ENCODE peak calls at places on chromosomes 5 and 9, in ten cellular contexts. X, P, T, O, W, C, R, B, E and A are unnamed samples.
A peak's percentile ranks its signal among the peaks of the same experiment; 100 is the strongest.

GRCh38 chr9:30536494-30536893 is 1847.9 kb upstream of the ACO1 start:
- DNase-seq in X (no peak), P (no peak), T (no peak), O (no peak), W (no peak), C (no peak), R (no peak), B (no peak), E (no peak), A (no peak)

GRCh38 chr9:76321185-76321828 is 72.9 kb downstream of the RFK start:
- DNase-seq in X (no peak), P (no peak), T (no peak), O (no peak), W (no peak), C (peak; percentile 66), R (no peak), B (no peak), E (peak; percentile 86), A (no peak)

GRCh38 chr9:110278080-110278707 is 21.9 kb upstream of the TXN start:
- DNase-seq in X (peak; percentile 61), P (no peak), T (no peak), O (no peak), W (no peak), C (no peak), R (no peak), B (no peak), E (peak; percentile 61), A (no peak)

GRCh38 chr9:87148391-87149237 is 201.3 kb upstream of the GAS1 start:
- DNase-seq in X (no peak), P (peak; percentile 88), T (peak; percentile 94), O (no peak), W (no peak), C (peak; percentile 91), R (peak; percentile 92), B (no peak), E (no peak), A (peak; percentile 76)

GRCh38 chr5:9540791-9541190 is 5.1 kb downstream of the SEMA5A start:
- DNase-seq in X (no peak), P (no peak), T (no peak), O (no peak), W (no peak), C (peak; percentile 83), R (no peak), B (no peak), E (no peak), A (no peak)

GRCh38 chr5:9523090-9523813 is 22.6 kb downstream of the SEMA5A start:
- DNase-seq in X (no peak), P (no peak), T (no peak), O (no peak), W (no peak), C (peak; percentile 58), R (no peak), B (no peak), E (peak; percentile 79), A (no peak)

GRCh38 chr5:41968153-41968723 is 43.2 kb downstream of the FBXO4 start:
- DNase-seq in X (no peak), P (no peak), T (no peak), O (no peak), W (no peak), C (no peak), R (no peak), B (no peak), E (peak; percentile 30), A (no peak)

GRCh38 chr5:24385070-24385469 is 259.7 kb downstream of the CDH10 start:
- DNase-seq in X (no peak), P (no peak), T (no peak), O (no peak), W (no peak), C (no peak), R (no peak), B (no peak), E (no peak), A (no peak)

GRCh38 chr5:132103969-132104391 is 30.4 kb downstream of the CSF2 start:
- DNase-seq in X (no peak), P (no peak), T (no peak), O (no peak), W (no peak), C (no peak), R (no peak), B (no peak), E (no peak), A (no peak)

GRCh38 chr5:154793599-154794524 is 38.7 kb downstream of the LARP1 start:
- DNase-seq in X (no peak), P (no peak), T (no peak), O (no peak), W (no peak), C (no peak), R (no peak), B (no peak), E (no peak), A (no peak)

GRCh38 chr5:89471556-89471955 is 588.6 kb upstream of the MEF2C start:
- DNase-seq in X (no peak), P (no peak), T (no peak), O (no peak), W (no peak), C (peak; percentile 57), R (no peak), B (no peak), E (no peak), A (no peak)

GRCh38 chr9:135247174-135247930 is 159.9 kb downstream of the OLFM1 start:
- DNase-seq in X (no peak), P (peak; percentile 10), T (peak; percentile 26), O (no peak), W (no peak), C (no peak), R (peak; percentile 8), B (no peak), E (no peak), A (peak; percentile 4)

GRCh38 chr9:132582786-132583583 is 579 bp downstream of the BARHL1 start:
- DNase-seq in X (no peak), P (no peak), T (no peak), O (no peak), W (no peak), C (no peak), R (no peak), B (no peak), E (peak; percentile 12), A (no peak)

DNA sequence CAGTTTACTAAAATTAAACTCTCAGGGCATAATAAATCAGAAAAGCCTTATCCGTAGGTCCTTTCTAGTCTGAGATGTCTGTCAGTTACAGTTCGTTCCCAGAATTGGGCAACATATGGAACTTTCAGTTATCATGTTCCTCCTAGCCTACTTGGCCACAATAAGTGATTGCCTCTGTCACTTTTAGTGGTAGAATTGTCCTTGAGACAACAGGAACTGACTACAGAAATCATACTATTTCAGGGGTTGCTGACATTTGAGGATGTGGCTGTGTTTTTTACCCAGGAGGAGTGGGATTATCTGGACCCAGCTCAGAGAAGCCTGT is 952 bp downstream of the ZNF189 start:
- DNase-seq in X (no peak), P (no peak), T (no peak), O (no peak), W (no peak), C (no peak), R (no peak), B (no peak), E (no peak), A (no peak)
- H3K9me3 ChIP-seq in X (peaks cover 4% of the 10 kb centered on the region), P (peaks cover 6% of the 10 kb centered on the region), T (peaks cover 4% of the 10 kb centered on the region), O (no peaks in the 10 kb centered on the region), W (peaks cover 12% of the 10 kb centered on the region), C (peaks cover 17% of the 10 kb centered on the region), R (no peaks in the 10 kb centered on the region), B (no peaks in the 10 kb centered on the region), E (peaks cover 24% of the 10 kb centered on the region), A (no peaks in the 10 kb centered on the region)

DNA sequence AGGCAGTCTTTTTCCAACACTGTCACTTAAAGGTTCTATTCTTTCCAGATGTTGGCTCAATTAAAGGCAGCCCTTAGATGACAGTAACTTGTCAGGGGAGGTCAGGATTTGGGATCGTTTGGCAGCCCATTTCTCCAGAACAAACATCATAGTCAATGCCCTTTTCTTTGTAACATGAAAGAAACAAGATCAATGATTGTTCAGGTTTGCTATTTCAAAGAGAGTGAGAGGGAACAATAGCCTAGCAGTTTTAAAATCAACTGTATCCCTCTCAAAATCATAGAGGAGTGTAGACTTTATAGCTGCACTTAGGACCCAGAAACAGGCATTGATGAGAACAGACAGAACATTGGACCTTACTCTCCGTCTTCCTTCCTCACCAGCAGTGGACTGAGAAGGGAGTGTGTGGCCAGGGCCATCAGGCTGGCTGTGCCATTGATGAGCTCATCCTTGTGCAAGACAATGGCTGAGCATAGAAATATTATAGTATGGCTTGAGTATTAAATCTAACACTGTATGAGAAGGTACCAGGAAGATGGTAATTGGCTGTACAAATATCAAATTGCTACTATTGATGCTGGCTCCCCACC is 130.0 kb downstream of the PIP5K1B start:
- DNase-seq in X (no peak), P (no peak), T (no peak), O (no peak), W (no peak), C (no peak), R (no peak), B (no peak), E (no peak), A (no peak)
- H3K9me3 ChIP-seq in X (no peaks in the 10 kb centered on the region), P (no peaks in the 10 kb centered on the region), T (no peaks in the 10 kb centered on the region), O (no peaks in the 10 kb centered on the region), W (no peaks in the 10 kb centered on the region), C (no peaks in the 10 kb centered on the region), R (no peaks in the 10 kb centered on the region), B (no peaks in the 10 kb centered on the region), E (no peaks in the 10 kb centered on the region), A (no peaks in the 10 kb centered on the region)

DNA sequence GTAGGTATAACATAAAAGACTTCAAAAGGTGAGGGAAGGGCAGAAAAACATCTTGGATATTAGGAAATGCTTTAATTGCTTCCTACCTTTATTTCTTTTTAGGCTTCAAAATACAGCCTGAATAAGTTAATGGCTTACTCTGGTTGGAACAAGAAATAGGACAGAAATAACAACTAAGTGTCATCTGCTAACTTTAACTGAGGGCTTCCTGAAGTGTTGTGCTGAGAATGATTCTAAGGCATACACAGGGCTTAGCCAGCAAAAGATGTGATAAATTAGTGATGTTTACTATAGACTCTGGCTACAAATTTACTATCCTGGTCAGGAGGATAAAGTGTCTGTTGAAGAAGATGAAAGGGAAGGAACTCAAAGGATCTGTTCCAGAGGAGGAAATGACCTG is 34.2 kb downstream of the ABHD17B start:
- DNase-seq in X (no peak), P (no peak), T (no peak), O (no peak), W (no peak), C (no peak), R (no peak), B (no peak), E (no peak), A (no peak)
- H3K9me3 ChIP-seq in X (peaks cover 15% of the 10 kb centered on the region), P (peaks cover 8% of the 10 kb centered on the region), T (peaks cover 1% of the 10 kb centered on the region), O (no peaks in the 10 kb centered on the region), W (peaks cover 29% of the 10 kb centered on the region), C (peaks cover 39% of the 10 kb centered on the region), R (no peaks in the 10 kb centered on the region), B (peaks cover 10% of the 10 kb centered on the region), E (peaks cover 41% of the 10 kb centered on the region), A (no peaks in the 10 kb centered on the region)

GRCh38 chr9:113927277-113927676 is 51.2 kb downstream of the ZNF618 start:
- DNase-seq in X (no peak), P (no peak), T (no peak), O (no peak), W (no peak), C (no peak), R (no peak), B (no peak), E (no peak), A (no peak)
- H3K9me3 ChIP-seq in X (no peaks in the 10 kb centered on the region), P (peaks cover 24% of the 10 kb centered on the region), T (no peaks in the 10 kb centered on the region), O (peaks cover 3% of the 10 kb centered on the region), W (peaks cover 2% of the 10 kb centered on the region), C (peaks cover 28% of the 10 kb centered on the region), R (no peaks in the 10 kb centered on the region), B (no peaks in the 10 kb centered on the region), E (no peaks in the 10 kb centered on the region), A (peaks cover 8% of the 10 kb centered on the region)

GRCh38 chr5:175079707-175080106 is 355.3 kb downstream of the MSX2 start:
- DNase-seq in X (no peak), P (no peak), T (no peak), O (no peak), W (no peak), C (no peak), R (no peak), B (no peak), E (no peak), A (no peak)
- H3K9me3 ChIP-seq in X (no peaks in the 10 kb centered on the region), P (no peaks in the 10 kb centered on the region), T (no peaks in the 10 kb centered on the region), O (no peaks in the 10 kb centered on the region), W (no peaks in the 10 kb centered on the region), C (no peaks in the 10 kb centered on the region), R (no peaks in the 10 kb centered on the region), B (no peaks in the 10 kb centered on the region), E (no peaks in the 10 kb centered on the region), A (no peaks in the 10 kb centered on the region)